ENCODE peak calls at places on chromosomes 4 and X, in five cellular contexts. P, T, F, A and K are unnamed samples.

GRCh38 chr4:139229534-139230039 is 50.4 kb downstream of the MGARP start:
- DNase-seq in P (no peak), T (no peak), F (peak), A (peak), K (no peak)

GRCh38 chr4:87073570-87074470 is 139.0 kb downstream of the AFF1 start:
- DNase-seq in P (no peak), T (no peak), F (no peak), A (peak), K (no peak)

GRCh38 chr4:113406723-113407016 is 354.9 kb downstream of the CAMK2D start:
- DNase-seq in P (no peak), T (no peak), F (no peak), A (no peak), K (no peak)

GRCh38 chr4:54165011-54165410 is 64.1 kb upstream of the PDGFRA start:
- DNase-seq in P (no peak), T (no peak), F (peak), A (no peak), K (no peak)

GRCh38 chr4:7124643-7125442 is 57.0 kb upstream of the GRPEL1 start:
- DNase-seq in P (peak), T (peak), F (peak), A (peak), K (peak)

GRCh38 chr4:185755451-185755850 is 56.5 kb downstream of the SORBS2 start:
- DNase-seq in P (no peak), T (no peak), F (no peak), A (no peak), K (no peak)

GRCh38 chr4:53306729-53307128 is 59.1 kb downstream of the SCFD2 start:
- DNase-seq in P (no peak), T (no peak), F (no peak), A (no peak), K (no peak)

GRCh38 chr4:39637572-39638357 is 900 bp downstream of the SMIM14 start:
- DNase-seq in P (peak), T (peak), F (peak), A (peak), K (peak)

GRCh38 chr4:7201351-7202305 is 9.3 kb downstream of the SORCS2 start:
- DNase-seq in P (no peak), T (peak), F (no peak), A (no peak), K (no peak)

GRCh38 chr4:47598896-47599295 is 113.8 kb downstream of the ATP10D start:
- DNase-seq in P (no peak), T (no peak), F (no peak), A (no peak), K (no peak)

GRCh38 chr4:24519649-24520048 is 64.7 kb downstream of the DHX15 start:
- DNase-seq in P (no peak), T (no peak), F (peak), A (no peak), K (peak)

GRCh38 chrX:68719904-68720614 is 72.6 kb downstream of the STARD8 start:
- DNase-seq in P (no peak), T (no peak), F (no peak), A (no peak), K (peak)

GRCh38 chr4:10343656-10344055 is 113.6 kb downstream of the ZNF518B start:
- DNase-seq in P (no peak), T (no peak), F (no peak), A (no peak), K (no peak)

GRCh38 chrX:43693602-43694406 is 37.7 kb downstream of the MAOA start:
- DNase-seq in P (no peak), T (peak), F (no peak), A (peak), K (no peak)

GRCh38 chrX:39731390-39731680 is 366.4 kb downstream of the BCOR start:
- DNase-seq in P (no peak), T (no peak), F (no peak), A (no peak), K (no peak)

GRCh38 chr4:16382571-16382970 is 156.3 kb upstream of the TAPT1 start:
- DNase-seq in P (no peak), T (no peak), F (no peak), A (no peak), K (no peak)

GRCh38 chr4:146214238-146214637 is at the start of gene REELD1:
- DNase-seq in P (no peak), T (no peak), F (no peak), A (no peak), K (no peak)

GRCh38 chr4:3201718-3202702 is 46.9 kb upstream of the MSANTD1 start:
- DNase-seq in P (no peak), T (no peak), F (no peak), A (peak), K (peak)

GRCh38 chr4:183136880-183137279 is 37.8 kb downstream of the WWC2 start:
- DNase-seq in P (no peak), T (no peak), F (no peak), A (no peak), K (no peak)

GRCh38 chr4:17336524-17336941 is 175.4 kb downstream of the QDPR start:
- DNase-seq in P (no peak), T (no peak), F (no peak), A (peak), K (no peak)

GRCh38 chr4:141464366-141464765 is 172.0 kb upstream of the IL15 start:
- DNase-seq in P (no peak), T (no peak), F (no peak), A (no peak), K (no peak)

GRCh38 chrX:119809185-119809666 is 17.8 kb upstream of the RPL39 start:
- DNase-seq in P (no peak), T (no peak), F (no peak), A (no peak), K (no peak)

GRCh38 chrX:19515615-19516105 is 352 bp upstream of the MAP3K15 start:
- DNase-seq in P (no peak), T (no peak), F (peak), A (no peak), K (no peak)

GRCh38 chr4:26325191-26325590 is 4.4 kb downstream of the RBPJ start:
- DNase-seq in P (no peak), T (no peak), F (peak), A (no peak), K (no peak)

GRCh38 chrX:117301086-117301485 is 815.5 kb downstream of the KLHL13 start:
- DNase-seq in P (no peak), T (no peak), F (no peak), A (no peak), K (no peak)

GRCh38 chr4:173319696-173320095 is 14.5 kb downstream of the HMGB2 start:
- DNase-seq in P (no peak), T (no peak), F (no peak), A (no peak), K (no peak)

GRCh38 chrX:44927398-44927797 is 54.4 kb downstream of the KDM6A start:
- DNase-seq in P (no peak), T (no peak), F (no peak), A (no peak), K (no peak)

GRCh38 chr4:103307479-103308042 is 109.4 kb upstream of the CENPE start:
- DNase-seq in P (no peak), T (no peak), F (no peak), A (no peak), K (no peak)

GRCh38 chr4:3384391-3384770 is 57.4 kb upstream of the HGFAC start:
- DNase-seq in P (no peak), T (no peak), F (no peak), A (peak), K (no peak)